ENCODE peak calls at places on chromosomes 12 and 14, in six cellular contexts. One of them, this sample, is unnamed. For H3K4me1, the result is how much of the 10 kb centered on the place peaks cover.

GRCh38 chr12:10998204-10998603 is at the start of gene TAS2R20:
- DNase-seq in transverse colon: no peak
- DNase-seq in prostate gland: no peak
- DNase-seq in PC-9: no peak
- DNase-seq in ascending aorta: no peak
- DNase-seq in uterus: no peak
- DNase-seq in this sample: no peak

GRCh38 chr12:13193403-13194100 is 3.0 kb upstream of the EMP1 start:
- DNase-seq in uterus: no peak
- DNase-seq in transverse colon: no peak
- DNase-seq in prostate gland: no peak
- DNase-seq in ascending aorta: no peak
- DNase-seq in PC-9: no peak
- DNase-seq in this sample: no peak

GRCh38 chr12:79364197-79364596 is 326.6 kb downstream of the PAWR start:
- DNase-seq in ascending aorta: no peak
- DNase-seq in transverse colon: no peak
- DNase-seq in PC-9: no peak
- DNase-seq in uterus: no peak
- DNase-seq in prostate gland: no peak
- DNase-seq in this sample: no peak

GRCh38 chr12:110170535-110171185 is 46.5 kb downstream of the IFT81 start:
- DNase-seq in PC-9: no peak
- DNase-seq in transverse colon: no peak
- DNase-seq in prostate gland: no peak
- DNase-seq in uterus: no peak
- DNase-seq in ascending aorta: no peak
- DNase-seq in this sample: no peak

GRCh38 chr14:55881577-55882241 is 236.5 kb upstream of the PELI2 start:
- DNase-seq in ascending aorta: no peak
- DNase-seq in PC-9: no peak
- DNase-seq in transverse colon: no peak
- DNase-seq in prostate gland: no peak
- DNase-seq in uterus: no peak
- DNase-seq in this sample: no peak

GRCh38 chr14:91377700-91378652 is 39.6 kb downstream of the CCDC88C start:
- DNase-seq in PC-9: no peak
- DNase-seq in uterus: no peak
- DNase-seq in transverse colon: peak
- DNase-seq in ascending aorta: no peak
- DNase-seq in prostate gland: no peak
- DNase-seq in this sample: no peak

GRCh38 chr14:39266589-39266870 is 32.8 kb downstream of the MIA2 start:
- DNase-seq in transverse colon: peak
- DNase-seq in uterus: peak
- DNase-seq in PC-9: no peak
- DNase-seq in ascending aorta: no peak
- DNase-seq in prostate gland: peak
- DNase-seq in this sample: peak

GRCh38 chr14:95784137-95784536 is 70.2 kb upstream of the TCL1A start:
- DNase-seq in PC-9: no peak
- DNase-seq in transverse colon: no peak
- DNase-seq in prostate gland: no peak
- DNase-seq in uterus: no peak
- DNase-seq in ascending aorta: no peak
- DNase-seq in this sample: no peak

GRCh38 chr14:76867536-76868452 is 41.6 kb downstream of the LRRC74A start:
- DNase-seq in ascending aorta: no peak
- DNase-seq in prostate gland: no peak
- DNase-seq in transverse colon: peak
- DNase-seq in uterus: no peak
- DNase-seq in PC-9: no peak
- DNase-seq in this sample: no peak

GRCh38 chr12:32809196-32809595 is 53.5 kb upstream of the YARS2 start:
- DNase-seq in uterus: no peak
- DNase-seq in transverse colon: no peak
- DNase-seq in prostate gland: no peak
- DNase-seq in ascending aorta: no peak
- DNase-seq in PC-9: no peak
- DNase-seq in this sample: no peak

GRCh38 chr14:24255931-24256696 is 6.9 kb downstream of the TGM1 start:
- DNase-seq in PC-9: no peak
- DNase-seq in uterus: no peak
- DNase-seq in transverse colon: no peak
- DNase-seq in prostate gland: no peak
- DNase-seq in ascending aorta: no peak
- DNase-seq in this sample: no peak

GRCh38 chr12:78802593-78802992 is 62.0 kb upstream of the SYT1 start:
- DNase-seq in ascending aorta: no peak
- DNase-seq in uterus: no peak
- DNase-seq in transverse colon: no peak
- DNase-seq in prostate gland: no peak
- DNase-seq in PC-9: no peak
- DNase-seq in this sample: no peak

GRCh38 chr12:117845271-117845904 is 123.4 kb downstream of the KSR2 start:
- DNase-seq in ascending aorta: no peak
- DNase-seq in PC-9: no peak
- DNase-seq in transverse colon: no peak
- DNase-seq in uterus: no peak
- DNase-seq in prostate gland: no peak
- DNase-seq in this sample: no peak

GRCh38 chr12:84502907-84503787 is 409.5 kb downstream of the SLC6A15 start:
- DNase-seq in transverse colon: peak
- DNase-seq in prostate gland: peak
- DNase-seq in PC-9: no peak
- DNase-seq in ascending aorta: no peak
- DNase-seq in uterus: no peak
- DNase-seq in this sample: no peak

GRCh38 chr12:100574262-100575074 is 984 bp downstream of the GAS2L3 start:
- DNase-seq in PC-9: peak
- DNase-seq in ascending aorta: no peak
- DNase-seq in prostate gland: no peak
- DNase-seq in transverse colon: no peak
- DNase-seq in uterus: no peak
- DNase-seq in this sample: no peak

GRCh38 chr12:124508323-124509096 is 58.9 kb downstream of the NCOR2 start:
- DNase-seq in uterus: peak
- DNase-seq in prostate gland: no peak
- DNase-seq in ascending aorta: no peak
- DNase-seq in transverse colon: no peak
- DNase-seq in PC-9: no peak
- DNase-seq in this sample: no peak

GRCh38 chr12:30862486-30862885 is 64.1 kb upstream of the TSPAN11 start:
- DNase-seq in PC-9: no peak
- DNase-seq in prostate gland: peak
- DNase-seq in transverse colon: no peak
- DNase-seq in uterus: no peak
- DNase-seq in ascending aorta: no peak
- DNase-seq in this sample: no peak

GRCh38 chr14:29814153-29815057 is 113.2 kb downstream of the PRKD1 start:
- DNase-seq in uterus: no peak
- DNase-seq in PC-9: no peak
- DNase-seq in prostate gland: no peak
- DNase-seq in ascending aorta: no peak
- DNase-seq in transverse colon: peak
- DNase-seq in this sample: no peak

GRCh38 chr12:53044052-53044581 is 5.7 kb upstream of the TNS2 start:
- DNase-seq in uterus: no peak
- DNase-seq in PC-9: no peak
- DNase-seq in ascending aorta: no peak
- DNase-seq in transverse colon: no peak
- DNase-seq in prostate gland: no peak
- DNase-seq in this sample: no peak

GRCh38 chr12:2654311-2654710 is 140.5 kb upstream of the FKBP4 start:
- DNase-seq in uterus: peak
- DNase-seq in prostate gland: no peak
- DNase-seq in PC-9: no peak
- DNase-seq in ascending aorta: no peak
- DNase-seq in transverse colon: no peak
- DNase-seq in this sample: no peak

GRCh38 chr14:70259420-70259819 is 70.7 kb upstream of the SLC8A3 start:
- DNase-seq in prostate gland: no peak
- DNase-seq in PC-9: no peak
- DNase-seq in ascending aorta: no peak
- DNase-seq in uterus: no peak
- DNase-seq in transverse colon: no peak
- DNase-seq in this sample: no peak

GRCh38 chr12:2722806-2723205 is 72.0 kb upstream of the FKBP4 start:
- DNase-seq in uterus: no peak
- DNase-seq in ascending aorta: no peak
- DNase-seq in PC-9: no peak
- DNase-seq in prostate gland: no peak
- DNase-seq in transverse colon: no peak
- DNase-seq in this sample: no peak

GRCh38 chr12:94046626-94047410 is 101.6 kb upstream of the PLXNC1 start:
- DNase-seq in transverse colon: no peak
- DNase-seq in prostate gland: no peak
- DNase-seq in PC-9: no peak
- DNase-seq in ascending aorta: no peak
- DNase-seq in uterus: no peak
- DNase-seq in this sample: no peak

GRCh38 chr12:106586535-106586802 is 3.7 kb downstream of the RFX4 start:
- DNase-seq in prostate gland: no peak
- DNase-seq in uterus: no peak
- DNase-seq in ascending aorta: no peak
- DNase-seq in PC-9: no peak
- DNase-seq in transverse colon: no peak
- DNase-seq in this sample: no peak

GRCh38 chr12:120474092-120474960 is 4.8 kb upstream of the SRSF9 start:
- DNase-seq in PC-9: peak
- DNase-seq in ascending aorta: no peak
- DNase-seq in prostate gland: peak
- DNase-seq in transverse colon: no peak
- DNase-seq in uterus: peak
- DNase-seq in this sample: no peak

GRCh38 chr12:82124711-82125110 is 233.5 kb downstream of the CCDC59 start:
- DNase-seq in PC-9: no peak
- DNase-seq in ascending aorta: no peak
- DNase-seq in uterus: no peak
- DNase-seq in transverse colon: no peak
- DNase-seq in prostate gland: no peak
- DNase-seq in this sample: no peak

GRCh38 chr12:67772276-67773169 is 124.0 kb downstream of the DYRK2 start:
- DNase-seq in ascending aorta: no peak
- DNase-seq in PC-9: no peak
- DNase-seq in prostate gland: no peak
- DNase-seq in transverse colon: no peak
- DNase-seq in uterus: no peak
- DNase-seq in this sample: no peak

GRCh38 chr12:71958993-71959588 is 20.4 kb downstream of the TPH2 start:
- DNase-seq in PC-9: no peak
- DNase-seq in uterus: no peak
- DNase-seq in prostate gland: no peak
- DNase-seq in ascending aorta: no peak
- DNase-seq in transverse colon: no peak
- DNase-seq in this sample: no peak

GRCh38 chr12:19440019-19440858 is 947 bp downstream of the AEBP2 start:
- DNase-seq in ascending aorta: no peak
- DNase-seq in transverse colon: peak
- DNase-seq in uterus: peak
- DNase-seq in prostate gland: peak
- DNase-seq in PC-9: no peak
- DNase-seq in this sample: peak

GRCh38 chr12:43349863-43350262 is 202.1 kb downstream of the ADAMTS20 start:
- DNase-seq in prostate gland: no peak
- DNase-seq in transverse colon: no peak
- DNase-seq in ascending aorta: no peak
- DNase-seq in uterus: no peak
- DNase-seq in PC-9: no peak
- DNase-seq in this sample: no peak

GRCh38 chr14:54676822-54677708 is 110.1 kb downstream of the SAMD4A start:
- DNase-seq in PC-9: peak
- DNase-seq in prostate gland: no peak
- DNase-seq in ascending aorta: peak
- DNase-seq in transverse colon: no peak
- DNase-seq in uterus: peak
- DNase-seq in this sample: no peak

DNA sequence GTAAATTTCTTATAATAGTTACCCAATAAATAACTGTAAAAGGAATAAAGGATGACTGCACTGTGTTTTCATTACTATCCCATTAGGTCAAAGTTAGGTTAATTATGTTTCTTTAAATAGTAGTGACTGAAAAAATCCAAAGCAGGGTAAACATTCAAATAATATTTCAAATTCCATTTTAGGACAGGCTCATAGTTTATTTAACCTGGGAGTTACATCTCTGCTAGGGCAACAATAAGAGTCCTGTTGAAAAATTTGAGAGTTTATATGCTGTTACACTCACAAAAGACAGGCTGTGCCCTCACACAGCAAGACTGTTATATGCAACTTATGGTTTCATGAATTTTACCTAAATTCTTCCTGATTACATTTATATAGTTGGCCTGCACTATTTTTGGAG is 8.0 kb downstream of the ERP27 start:
- DNase-seq in ascending aorta: no peak
- DNase-seq in PC-9: peak
- DNase-seq in transverse colon: no peak
- DNase-seq in prostate gland: no peak
- DNase-seq in uterus: no peak
- DNase-seq in this sample: no peak
- TF ChIP-seq CTCF in ascending aorta: peak
- TF ChIP-seq CTCF in PC-9: peak
- TF ChIP-seq CTCF in transverse colon: no peak
- TF ChIP-seq CTCF in prostate gland: peak
- TF ChIP-seq CTCF in uterus: no peak
- TF ChIP-seq CTCF in this sample: no peak

GRCh38 chr12:46265734-46266133 is 3.1 kb downstream of the SLC38A1 start:
- DNase-seq in prostate gland: no peak
- DNase-seq in ascending aorta: no peak
- DNase-seq in transverse colon: no peak
- DNase-seq in PC-9: no peak
- DNase-seq in uterus: no peak
- DNase-seq in this sample: no peak
- H3K4me1 ChIP-seq in prostate gland: under half
- H3K4me1 ChIP-seq in ascending aorta: under half
- H3K4me1 ChIP-seq in transverse colon: under half
- H3K4me1 ChIP-seq in PC-9: half or more
- H3K4me1 ChIP-seq in uterus: under half
- H3K4me1 ChIP-seq in this sample: half or more

DNA sequence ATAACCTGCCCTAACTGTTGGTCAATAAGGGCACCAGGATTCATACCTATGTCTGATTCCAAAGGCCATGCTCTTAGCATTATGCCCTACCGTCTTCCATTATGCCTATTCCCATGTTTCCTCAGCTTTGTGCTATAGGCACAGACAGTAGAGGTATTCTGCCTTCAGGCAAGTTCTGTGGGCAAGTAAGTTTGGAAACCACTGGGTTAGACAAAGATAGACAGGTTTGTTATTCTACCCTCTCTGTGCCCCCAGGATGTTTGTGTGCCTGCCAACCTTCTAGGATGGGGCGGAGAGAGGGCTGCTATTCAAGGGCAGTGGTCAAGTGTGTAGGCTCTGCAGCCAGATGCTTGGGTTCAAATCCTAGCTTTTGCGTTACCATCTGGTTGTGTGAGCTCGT is 4.6 kb downstream of the RAPGEF3 start:
- DNase-seq in ascending aorta: no peak
- DNase-seq in PC-9: peak
- DNase-seq in prostate gland: no peak
- DNase-seq in transverse colon: no peak
- DNase-seq in uterus: no peak
- DNase-seq in this sample: no peak
- H3K27ac ChIP-seq in ascending aorta: peak
- H3K27ac ChIP-seq in PC-9: peak
- H3K27ac ChIP-seq in prostate gland: peak
- H3K27ac ChIP-seq in transverse colon: peak
- H3K27ac ChIP-seq in uterus: peak
- H3K27ac ChIP-seq in this sample: peak

GRCh38 chr12:108099085-108099484 is 30.0 kb upstream of the WSCD2 start:
- DNase-seq in ascending aorta: no peak
- DNase-seq in PC-9: no peak
- DNase-seq in transverse colon: no peak
- DNase-seq in uterus: no peak
- DNase-seq in prostate gland: no peak
- DNase-seq in this sample: no peak
- TF ChIP-seq CTCF in ascending aorta: peak
- TF ChIP-seq CTCF in PC-9: no peak
- TF ChIP-seq CTCF in transverse colon: peak
- TF ChIP-seq CTCF in uterus: peak
- TF ChIP-seq CTCF in prostate gland: peak
- TF ChIP-seq CTCF in this sample: no peak

This sample was measured in esophagus squamous epithelium.